ENCODE peak calls at places on chromosomes 2 and 18, in five cellular contexts. J is HCT116; L is activated naive CD8-positive, alpha-beta T cell treated with anti-CD3 and anti-CD28 coated beads for 36 hours; R is colonic mucosa; S is effector memory CD4-positive, alpha-beta T cell. E is an unnamed sample.

GRCh38 chr2:233081731-233082221 is 21.6 kb downstream of the INPP5D start:
- DNase-seq in J (no peak), L (no peak), R (no peak), S (no peak), E (no peak)

GRCh38 chr2:114940785-114941458 is 498.5 kb downstream of the DPP10 start:
- DNase-seq in J (no peak), L (no peak), R (no peak), S (no peak), E (no peak)

GRCh38 chr18:34999734-35000397 is 41.3 kb upstream of the MAPRE2 start:
- DNase-seq in J (no peak), L (no peak), R (no peak), S (no peak), E (no peak)

GRCh38 chr2:165113414-165113813 is 90.4 kb downstream of the SCN3A start:
- DNase-seq in J (no peak), L (no peak), R (no peak), S (no peak), E (no peak)

GRCh38 chr2:158325031-158325781 is 131.3 kb downstream of the CCDC148 start:
- DNase-seq in J (no peak), L (no peak), R (no peak), S (no peak), E (no peak)

GRCh38 chr2:161265874-161266273 is 42.4 kb upstream of the PSMD14 start:
- DNase-seq in J (no peak), L (no peak), R (no peak), S (no peak), E (no peak)

GRCh38 chr2:10322973-10323372 is 20.3 kb downstream of the HPCAL1 start:
- DNase-seq in J (no peak), L (no peak), R (no peak), S (no peak), E (no peak)

GRCh38 chr2:24855703-24856102 is 62.5 kb downstream of the CENPO start:
- DNase-seq in J (no peak), L (no peak), R (no peak), S (no peak), E (peak)

GRCh38 chr2:48118895-48119294 is 212.6 kb upstream of the FBXO11 start:
- DNase-seq in J (no peak), L (no peak), R (no peak), S (no peak), E (no peak)

GRCh38 chr2:163011035-163011434 is 172.5 kb upstream of the KCNH7 start:
- DNase-seq in J (no peak), L (no peak), R (no peak), S (no peak), E (no peak)

GRCh38 chr18:61844726-61845125 is 48.1 kb downstream of the RNF152 start:
- DNase-seq in J (no peak), L (no peak), R (no peak), S (no peak), E (no peak)

GRCh38 chr2:215826838-215827441 is 186.4 kb downstream of the MREG start:
- DNase-seq in J (no peak), L (no peak), R (no peak), S (no peak), E (no peak)

GRCh38 chr2:165371356-165371755 is 98.1 kb upstream of the CSRNP3 start:
- DNase-seq in J (no peak), L (no peak), R (no peak), S (no peak), E (no peak)

GRCh38 chr2:2613279-2614199 is 282.5 kb upstream of the MYT1L start:
- DNase-seq in J (peak), L (peak), R (peak), S (peak), E (peak)